ENCODE peak calls at places on chromosomes 3 and 15, in eight cellular contexts. C is foreskin fibroblast, O is tibial artery, U is A549, S is spleen, G is tibial nerve, J is HL-60, X is GM12865. K is an unnamed sample.

GRCh38 chr3:66693461-66693912 is 192.7 kb upstream of the LRIG1 start:
- DNase-seq in C (peak), O (no peak), U (no peak), S (no peak), G (peak), J (no peak), X (no peak), K (peak)

GRCh38 chr3:197309528-197310361 is 11.3 kb upstream of the DLG1 start:
- DNase-seq in C (peak), O (no peak), U (no peak), S (no peak), G (no peak), J (no peak), X (peak), K (peak)

GRCh38 chr3:111070772-111071256 is 802 bp upstream of the NECTIN3 start:
- DNase-seq in C (no peak), O (peak), U (peak), S (no peak), G (no peak), J (no peak), X (no peak), K (no peak)

GRCh38 chr3:48217449-48217848 is 5.8 kb upstream of the CAMP start:
- DNase-seq in C (no peak), O (peak), U (no peak), S (no peak), G (no peak), J (peak), X (no peak), K (no peak)

GRCh38 chr3:126557761-126558160 is 971 bp downstream of the C3orf22 start:
- DNase-seq in C (no peak), O (no peak), U (no peak), S (peak), G (no peak), J (no peak), X (no peak), K (no peak)

GRCh38 chr3:37974121-37974927 is 16.3 kb upstream of the VILL start:
- DNase-seq in C (peak), O (peak), U (peak), S (peak), G (no peak), J (peak), X (peak), K (peak)

GRCh38 chr15:81091889-81092558 is 42.0 kb upstream of the CFAP161 start:
- DNase-seq in C (peak), O (no peak), U (no peak), S (no peak), G (no peak), J (no peak), X (no peak), K (peak)

GRCh38 chr15:89115547-89115946 is 27.3 kb downstream of the ABHD2 start:
- DNase-seq in C (no peak), O (no peak), U (no peak), S (no peak), G (no peak), J (no peak), X (no peak), K (peak)

GRCh38 chr3:39166932-39167532 is 13.6 kb upstream of the CSRNP1 start:
- DNase-seq in C (peak), O (peak), U (no peak), S (no peak), G (no peak), J (no peak), X (no peak), K (peak)

GRCh38 chr3:99114565-99115291 is 213.2 kb upstream of the DCBLD2 start:
- DNase-seq in C (peak), O (no peak), U (no peak), S (no peak), G (no peak), J (no peak), X (peak), K (peak)

GRCh38 chr3:100024520-100025303 is 89.6 kb downstream of the FILIP1L start:
- DNase-seq in C (no peak), O (no peak), U (no peak), S (no peak), G (no peak), J (no peak), X (no peak), K (no peak)

GRCh38 chr15:29571728-29572454 is 250.4 kb downstream of the TJP1 start:
- DNase-seq in C (peak), O (no peak), U (peak), S (no peak), G (no peak), J (no peak), X (no peak), K (peak)

GRCh38 chr3:188797045-188797444 is 374.7 kb upstream of the TPRG1 start:
- DNase-seq in C (no peak), O (no peak), U (no peak), S (no peak), G (no peak), J (no peak), X (no peak), K (no peak)

GRCh38 chr3:194572944-194573491 is 60.2 kb downstream of the TMEM44 start:
- DNase-seq in C (no peak), O (no peak), U (no peak), S (no peak), G (no peak), J (no peak), X (peak), K (no peak)

GRCh38 chr3:17021614-17022013 is 136.9 kb downstream of the PLCL2 start:
- DNase-seq in C (no peak), O (no peak), U (no peak), S (no peak), G (no peak), J (no peak), X (no peak), K (no peak)

GRCh38 chr3:17028363-17028762 is 143.6 kb downstream of the PLCL2 start:
- DNase-seq in C (no peak), O (no peak), U (no peak), S (no peak), G (no peak), J (no peak), X (no peak), K (no peak)

GRCh38 chr3:17025594-17026139 is 140.9 kb downstream of the PLCL2 start:
- DNase-seq in C (no peak), O (no peak), U (no peak), S (no peak), G (no peak), J (no peak), X (no peak), K (no peak)

GRCh38 chr3:17027344-17027743 is 142.6 kb downstream of the PLCL2 start:
- DNase-seq in C (no peak), O (no peak), U (no peak), S (no peak), G (no peak), J (no peak), X (no peak), K (no peak)

DNA sequence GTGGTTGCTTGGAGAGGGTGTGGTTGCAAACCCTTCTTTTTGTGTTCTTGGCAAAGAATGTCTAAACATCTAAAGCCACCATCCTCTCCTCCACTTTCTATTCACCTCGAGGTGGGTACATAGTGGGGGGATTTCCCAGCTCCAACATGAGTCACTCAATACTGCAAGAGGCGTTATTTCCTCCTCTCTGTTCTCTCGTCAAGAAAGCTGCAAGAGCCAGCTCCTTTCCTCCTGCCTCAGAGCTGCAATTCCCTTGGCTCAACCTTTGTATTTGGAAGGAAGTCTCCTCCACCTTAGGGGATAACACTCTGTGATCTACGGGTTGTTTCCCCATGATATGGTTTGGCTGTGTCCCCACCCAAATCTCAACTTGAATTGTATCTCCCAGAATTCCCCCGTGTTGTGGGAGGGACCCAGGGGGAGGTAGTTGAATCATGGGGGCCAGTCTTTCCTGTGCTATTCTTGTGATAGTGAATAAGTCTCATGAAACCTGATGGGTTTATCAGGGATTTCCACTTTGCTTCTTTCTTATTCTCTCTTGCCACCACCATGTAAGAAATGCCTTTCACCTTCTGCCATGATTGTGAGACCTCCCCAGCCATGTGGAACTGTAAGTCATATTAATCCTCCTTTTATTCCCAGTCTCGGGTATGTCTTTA is 138.4 kb downstream of the PLCL2 start:
- DNase-seq in C (no peak), O (no peak), U (no peak), S (no peak), G (no peak), J (no peak), X (peak), K (peak)
- H3K4me3 ChIP-seq in C (no peak), O (no peak), U (no peak), S (no peak), G (no peak), J (no peak), X (peak), K (no peak)

GRCh38 chr3:13161021-13161759 is 88.0 kb upstream of the IQSEC1 start:
- DNase-seq in C (no peak), O (peak), U (no peak), S (no peak), G (no peak), J (no peak), X (no peak), K (no peak)
- TF ChIP-seq CTCF in C (no peak), O (no peak), U (no peak), S (no peak), G (no peak), J (no peak), X (no peak), K (no peak)

GRCh38 chr3:62372621-62373041 is 719 bp downstream of the FEZF2 start:
- DNase-seq in C (peak), O (no peak), U (no peak), S (no peak), G (no peak), J (no peak), X (no peak), K (no peak)

GRCh38 chr3:62374375-62374876 is 1.1 kb upstream of the FEZF2 start:
- DNase-seq in C (peak), O (no peak), U (no peak), S (no peak), G (no peak), J (no peak), X (no peak), K (peak)

GRCh38 chr3:62375655-62376054 is 2.3 kb upstream of the FEZF2 start:
- DNase-seq in C (no peak), O (no peak), U (no peak), S (no peak), G (no peak), J (no peak), X (no peak), K (no peak)

GRCh38 chr3:62373215-62373614 is at the start of gene FEZF2:
- DNase-seq in C (peak), O (no peak), U (no peak), S (no peak), G (no peak), J (no peak), X (no peak), K (no peak)

GRCh38 chr3:62373714-62374333 is 474 bp upstream of the FEZF2 start:
- DNase-seq in C (no peak), O (no peak), U (no peak), S (no peak), G (no peak), J (no peak), X (no peak), K (no peak)
- H3K4me3 ChIP-seq in C (peak), O (peak), U (no peak), S (peak), G (peak), J (no peak), X (no peak), K (no peak)

GRCh38 chr3:141308588-141309218 is 59.6 kb upstream of the ZBTB38 start:
- DNase-seq in C (peak), O (peak), U (peak), S (no peak), G (no peak), J (no peak), X (no peak), K (peak)
- TF ChIP-seq CTCF in C (peak), O (peak), U (peak), S (no peak), G (peak), J (no peak), X (peak), K (peak)

GRCh38 chr3:36734742-36735141 is 29.6 kb downstream of the DCLK3 start:
- DNase-seq in C (no peak), O (no peak), U (no peak), S (no peak), G (no peak), J (no peak), X (no peak), K (no peak)
- H3K4me3 ChIP-seq in C (no peak), O (no peak), U (no peak), S (no peak), G (no peak), J (no peak), X (no peak), K (no peak)

DNA sequence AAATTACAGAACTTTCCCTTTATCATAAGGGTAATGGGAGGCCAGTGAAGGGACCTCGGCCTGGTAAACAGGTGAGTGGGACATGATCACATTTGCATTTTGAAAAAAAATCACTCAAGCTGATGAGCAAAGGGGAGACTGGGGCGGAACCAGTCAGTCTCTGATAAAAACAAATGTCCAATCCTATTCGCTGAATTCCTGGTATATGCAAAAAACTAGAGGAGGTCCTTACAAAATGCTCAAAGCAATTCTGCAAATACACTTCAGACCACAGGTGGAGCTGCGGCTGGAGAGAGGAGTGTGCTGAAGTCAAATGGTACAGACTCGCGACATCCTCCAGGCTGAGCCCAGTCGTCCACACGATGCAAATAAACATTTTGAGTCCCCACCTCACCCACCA is 166.7 kb downstream of the FOXP1 start:
- DNase-seq in C (no peak), O (no peak), U (no peak), S (peak), G (no peak), J (no peak), X (peak), K (no peak)
- TF ChIP-seq CTCF in C (no peak), O (no peak), U (no peak), S (no peak), G (peak), J (no peak), X (no peak), K (peak)

GRCh38 chr3:158701666-158702065 is 29.2 kb upstream of the LXN start:
- DNase-seq in C (peak), O (no peak), U (no peak), S (no peak), G (no peak), J (no peak), X (no peak), K (no peak)
- H3K4me3 ChIP-seq in C (no peak), O (no peak), U (no peak), S (no peak), G (no peak), J (no peak), X (no peak), K (no peak)